ENCODE peak calls at places on chromosomes 5 and 9, in seven cellular contexts. One of them, this sample, is unnamed.
A peak's percentile ranks its signal among the peaks of the same experiment; 100 is the strongest.

GRCh38 chr9:38153152-38153909 is 84.3 kb upstream of the SHB start:
- DNase-seq in coronary artery: no peak
- DNase-seq in M059J: no peak
- DNase-seq in NCI-H2081: no peak
- DNase-seq in psoas muscle: no peak
- DNase-seq in germinal center: no peak
- DNase-seq in fibroblast of mammary gland: no peak
- DNase-seq in this sample: no peak

GRCh38 chr5:164188733-164189148 is 683.3 kb downstream of the MAT2B start:
- DNase-seq in coronary artery: no peak
- DNase-seq in M059J: no peak
- DNase-seq in germinal center: no peak
- DNase-seq in psoas muscle: no peak
- DNase-seq in fibroblast of mammary gland: no peak
- DNase-seq in NCI-H2081: peak; percentile 83
- DNase-seq in this sample: no peak

GRCh38 chr9:108850293-108850897 is 5.4 kb downstream of the ACTL7B start:
- DNase-seq in M059J: peak; percentile 43
- DNase-seq in fibroblast of mammary gland: peak; percentile 45
- DNase-seq in coronary artery: no peak
- DNase-seq in germinal center: no peak
- DNase-seq in NCI-H2081: peak; percentile 34
- DNase-seq in psoas muscle: no peak
- DNase-seq in this sample: no peak

GRCh38 chr5:62306494-62307363 is 723 bp downstream of the KIF2A start:
- DNase-seq in M059J: peak; percentile 45
- DNase-seq in NCI-H2081: peak; percentile 21
- DNase-seq in psoas muscle: no peak
- DNase-seq in fibroblast of mammary gland: peak; percentile 33
- DNase-seq in germinal center: peak; percentile 36
- DNase-seq in coronary artery: peak; percentile 77
- DNase-seq in this sample: peak; percentile 92

GRCh38 chr5:1893754-1894153 is 11.0 kb upstream of the IRX4 start:
- DNase-seq in M059J: no peak
- DNase-seq in fibroblast of mammary gland: no peak
- DNase-seq in germinal center: no peak
- DNase-seq in NCI-H2081: no peak
- DNase-seq in psoas muscle: peak; percentile 4
- DNase-seq in coronary artery: no peak
- DNase-seq in this sample: no peak

GRCh38 chr5:135604046-135604445 is 25.3 kb upstream of the CXCL14 start:
- DNase-seq in M059J: no peak
- DNase-seq in coronary artery: peak; percentile 5
- DNase-seq in NCI-H2081: no peak
- DNase-seq in germinal center: no peak
- DNase-seq in psoas muscle: no peak
- DNase-seq in fibroblast of mammary gland: no peak
- DNase-seq in this sample: no peak

GRCh38 chr9:133151601-133152525 is 11.9 kb downstream of the GBGT1 start:
- DNase-seq in NCI-H2081: no peak
- DNase-seq in coronary artery: no peak
- DNase-seq in germinal center: no peak
- DNase-seq in M059J: no peak
- DNase-seq in fibroblast of mammary gland: no peak
- DNase-seq in psoas muscle: peak; percentile 64
- DNase-seq in this sample: no peak

GRCh38 chr5:59598547-59598874 is 295.0 kb downstream of the PDE4D start:
- DNase-seq in M059J: peak; percentile 54
- DNase-seq in NCI-H2081: peak; percentile 50
- DNase-seq in psoas muscle: no peak
- DNase-seq in fibroblast of mammary gland: no peak
- DNase-seq in germinal center: no peak
- DNase-seq in coronary artery: no peak
- DNase-seq in this sample: no peak